ENCODE peak calls at places on chromosomes 6 and 20, in eight cellular contexts. One of them, this sample, is unnamed.

GRCh38 chr6:61809004-61809595 is 476.9 kb downstream of the KHDRBS2 start:
- DNase-seq in EL: no peak
- DNase-seq in NCI-H1105 treated with DMSO at 0.1 percent for 48 hours: peak
- DNase-seq in fibroblast of mammary gland: peak
- DNase-seq in DMS 273 treated with DMSO at 0.1 percent for 48 hours: peak
- DNase-seq in naive B cell: peak
- DNase-seq in activated naive CD4-positive, alpha-beta T cell treated with Interleukin-2 at 50 U/mL for 16 hours: no peak
- DNase-seq in stimulated activated naive B cell treated with anti-CD40 and anti-IgM and Interleukin-4, amounts not matched to agents 10 μg/mL and 1 μg/mL and 100 μg/mL, for 72 hours: no peak
- DNase-seq in this sample: no peak

GRCh38 chr6:118722820-118723526 is 71.6 kb upstream of the CEP85L start:
- DNase-seq in EL: peak
- DNase-seq in NCI-H1105 treated with DMSO at 0.1 percent for 48 hours: no peak
- DNase-seq in fibroblast of mammary gland: peak
- DNase-seq in DMS 273 treated with DMSO at 0.1 percent for 48 hours: no peak
- DNase-seq in naive B cell: no peak
- DNase-seq in activated naive CD4-positive, alpha-beta T cell treated with Interleukin-2 at 50 U/mL for 16 hours: no peak
- DNase-seq in stimulated activated naive B cell treated with anti-CD40 and anti-IgM and Interleukin-4, amounts not matched to agents 10 μg/mL and 1 μg/mL and 100 μg/mL, for 72 hours: no peak
- DNase-seq in this sample: no peak

GRCh38 chr20:8121666-8122065 is 10.4 kb upstream of the PLCB1 start:
- DNase-seq in EL: no peak
- DNase-seq in NCI-H1105 treated with DMSO at 0.1 percent for 48 hours: no peak
- DNase-seq in fibroblast of mammary gland: no peak
- DNase-seq in DMS 273 treated with DMSO at 0.1 percent for 48 hours: no peak
- DNase-seq in naive B cell: no peak
- DNase-seq in activated naive CD4-positive, alpha-beta T cell treated with Interleukin-2 at 50 U/mL for 16 hours: no peak
- DNase-seq in stimulated activated naive B cell treated with anti-CD40 and anti-IgM and Interleukin-4, amounts not matched to agents 10 μg/mL and 1 μg/mL and 100 μg/mL, for 72 hours: no peak
- DNase-seq in this sample: no peak

GRCh38 chr6:16324622-16325225 is 86.3 kb downstream of the GMPR start:
- DNase-seq in EL: no peak
- DNase-seq in NCI-H1105 treated with DMSO at 0.1 percent for 48 hours: no peak
- DNase-seq in fibroblast of mammary gland: peak
- DNase-seq in DMS 273 treated with DMSO at 0.1 percent for 48 hours: no peak
- DNase-seq in naive B cell: no peak
- DNase-seq in activated naive CD4-positive, alpha-beta T cell treated with Interleukin-2 at 50 U/mL for 16 hours: no peak
- DNase-seq in stimulated activated naive B cell treated with anti-CD40 and anti-IgM and Interleukin-4, amounts not matched to agents 10 μg/mL and 1 μg/mL and 100 μg/mL, for 72 hours: no peak
- DNase-seq in this sample: no peak

GRCh38 chr6:160427312-160428068 is 79.3 kb downstream of the SLC22A3 start:
- DNase-seq in EL: no peak
- DNase-seq in NCI-H1105 treated with DMSO at 0.1 percent for 48 hours: peak
- DNase-seq in fibroblast of mammary gland: peak
- DNase-seq in DMS 273 treated with DMSO at 0.1 percent for 48 hours: no peak
- DNase-seq in naive B cell: no peak
- DNase-seq in activated naive CD4-positive, alpha-beta T cell treated with Interleukin-2 at 50 U/mL for 16 hours: no peak
- DNase-seq in stimulated activated naive B cell treated with anti-CD40 and anti-IgM and Interleukin-4, amounts not matched to agents 10 μg/mL and 1 μg/mL and 100 μg/mL, for 72 hours: no peak
- DNase-seq in this sample: peak

GRCh38 chr6:27238010-27238983 is 9.2 kb upstream of the PRSS16 start:
- DNase-seq in EL: peak
- DNase-seq in NCI-H1105 treated with DMSO at 0.1 percent for 48 hours: no peak
- DNase-seq in fibroblast of mammary gland: no peak
- DNase-seq in DMS 273 treated with DMSO at 0.1 percent for 48 hours: no peak
- DNase-seq in naive B cell: no peak
- DNase-seq in activated naive CD4-positive, alpha-beta T cell treated with Interleukin-2 at 50 U/mL for 16 hours: no peak
- DNase-seq in stimulated activated naive B cell treated with anti-CD40 and anti-IgM and Interleukin-4, amounts not matched to agents 10 μg/mL and 1 μg/mL and 100 μg/mL, for 72 hours: no peak
- DNase-seq in this sample: no peak

GRCh38 chr6:27836783-27837635 is 75.2 kb downstream of the OR2B2 start:
- DNase-seq in EL: peak
- DNase-seq in NCI-H1105 treated with DMSO at 0.1 percent for 48 hours: peak
- DNase-seq in fibroblast of mammary gland: peak
- DNase-seq in DMS 273 treated with DMSO at 0.1 percent for 48 hours: peak
- DNase-seq in naive B cell: peak
- DNase-seq in activated naive CD4-positive, alpha-beta T cell treated with Interleukin-2 at 50 U/mL for 16 hours: peak
- DNase-seq in stimulated activated naive B cell treated with anti-CD40 and anti-IgM and Interleukin-4, amounts not matched to agents 10 μg/mL and 1 μg/mL and 100 μg/mL, for 72 hours: peak
- DNase-seq in this sample: no peak

GRCh38 chr6:13217206-13217905 is 111.0 kb downstream of the TBC1D7 start:
- DNase-seq in EL: peak
- DNase-seq in NCI-H1105 treated with DMSO at 0.1 percent for 48 hours: no peak
- DNase-seq in fibroblast of mammary gland: no peak
- DNase-seq in DMS 273 treated with DMSO at 0.1 percent for 48 hours: no peak
- DNase-seq in naive B cell: no peak
- DNase-seq in activated naive CD4-positive, alpha-beta T cell treated with Interleukin-2 at 50 U/mL for 16 hours: no peak
- DNase-seq in stimulated activated naive B cell treated with anti-CD40 and anti-IgM and Interleukin-4, amounts not matched to agents 10 μg/mL and 1 μg/mL and 100 μg/mL, for 72 hours: no peak
- DNase-seq in this sample: no peak

GRCh38 chr20:6886065-6886729 is 118.7 kb downstream of the BMP2 start:
- DNase-seq in EL: no peak
- DNase-seq in NCI-H1105 treated with DMSO at 0.1 percent for 48 hours: peak
- DNase-seq in fibroblast of mammary gland: no peak
- DNase-seq in DMS 273 treated with DMSO at 0.1 percent for 48 hours: no peak
- DNase-seq in naive B cell: no peak
- DNase-seq in activated naive CD4-positive, alpha-beta T cell treated with Interleukin-2 at 50 U/mL for 16 hours: no peak
- DNase-seq in stimulated activated naive B cell treated with anti-CD40 and anti-IgM and Interleukin-4, amounts not matched to agents 10 μg/mL and 1 μg/mL and 100 μg/mL, for 72 hours: no peak
- DNase-seq in this sample: no peak

GRCh38 chr6:151021878-151022277 is 156.4 kb downstream of the MTHFD1L start:
- DNase-seq in EL: peak
- DNase-seq in NCI-H1105 treated with DMSO at 0.1 percent for 48 hours: no peak
- DNase-seq in fibroblast of mammary gland: peak
- DNase-seq in DMS 273 treated with DMSO at 0.1 percent for 48 hours: no peak
- DNase-seq in naive B cell: no peak
- DNase-seq in activated naive CD4-positive, alpha-beta T cell treated with Interleukin-2 at 50 U/mL for 16 hours: no peak
- DNase-seq in stimulated activated naive B cell treated with anti-CD40 and anti-IgM and Interleukin-4, amounts not matched to agents 10 μg/mL and 1 μg/mL and 100 μg/mL, for 72 hours: no peak
- DNase-seq in this sample: no peak

GRCh38 chr6:81838031-81838430 is 85.5 kb upstream of the TENT5A start:
- DNase-seq in EL: no peak
- DNase-seq in NCI-H1105 treated with DMSO at 0.1 percent for 48 hours: no peak
- DNase-seq in fibroblast of mammary gland: no peak
- DNase-seq in DMS 273 treated with DMSO at 0.1 percent for 48 hours: no peak
- DNase-seq in naive B cell: no peak
- DNase-seq in activated naive CD4-positive, alpha-beta T cell treated with Interleukin-2 at 50 U/mL for 16 hours: no peak
- DNase-seq in stimulated activated naive B cell treated with anti-CD40 and anti-IgM and Interleukin-4, amounts not matched to agents 10 μg/mL and 1 μg/mL and 100 μg/mL, for 72 hours: no peak
- DNase-seq in this sample: no peak

GRCh38 chr20:8670900-8671229 is 398.0 kb upstream of the PLCB4 start:
- DNase-seq in EL: peak
- DNase-seq in NCI-H1105 treated with DMSO at 0.1 percent for 48 hours: no peak
- DNase-seq in fibroblast of mammary gland: peak
- DNase-seq in DMS 273 treated with DMSO at 0.1 percent for 48 hours: peak
- DNase-seq in naive B cell: no peak
- DNase-seq in activated naive CD4-positive, alpha-beta T cell treated with Interleukin-2 at 50 U/mL for 16 hours: no peak
- DNase-seq in stimulated activated naive B cell treated with anti-CD40 and anti-IgM and Interleukin-4, amounts not matched to agents 10 μg/mL and 1 μg/mL and 100 μg/mL, for 72 hours: no peak
- DNase-seq in this sample: no peak